ENCODE peak calls at places on chromosomes 6 and 20, in four cellular contexts. E is GM23248, W is ovary, K is lower lobe of right lung. Z is an unnamed sample.

GRCh38 chr6:91534614-91535013 is 947.7 kb upstream of the MAP3K7 start:
- DNase-seq in E (no peak), W (no peak), K (no peak), Z (no peak)

GRCh38 chr6:106540432-106540831 is 88.9 kb downstream of the RTN4IP1 start:
- DNase-seq in E (no peak), W (no peak), K (no peak), Z (no peak)

GRCh38 chr6:75437451-75438185 is 56.0 kb downstream of the FILIP1 start:
- DNase-seq in E (peak; percentile 88), W (no peak), K (no peak), Z (no peak)

GRCh38 chr6:164098857-164099534 is 684.5 kb downstream of the QKI start:
- DNase-seq in E (no peak), W (no peak), K (no peak), Z (peak; percentile 52)

GRCh38 chr20:24677626-24678328 is 208.3 kb downstream of the SYNDIG1 start:
- DNase-seq in E (no peak), W (no peak), K (no peak), Z (no peak)

GRCh38 chr6:125753218-125753936 is 3.9 kb downstream of the HEY2 start:
- DNase-seq in E (peak; percentile 43), W (no peak), K (no peak), Z (no peak)

GRCh38 chr6:140193269-140193668 is 818.8 kb upstream of the CITED2 start:
- DNase-seq in E (no peak), W (no peak), K (no peak), Z (no peak)

GRCh38 chr20:44601801-44602204 is 19.4 kb downstream of the PKIG start:
- DNase-seq in E (peak; percentile 82), W (peak; percentile 83), K (no peak), Z (peak; percentile 76)

GRCh38 chr6:38221236-38221635 is 401.7 kb downstream of the ZFAND3 start:
- DNase-seq in E (no peak), W (no peak), K (no peak), Z (no peak)

Z was measured in psoas muscle.